ENCODE peak calls at places on chromosomes 1 and 21, in five cellular contexts. J is HFFc6, Q is upper lobe of left lung, L is globus pallidus, R is GM12892. F is an unnamed sample.

GRCh38 chr1:201406831-201407406 is 7.8 kb upstream of the LAD1 start:
- DNase-seq in J (no peak), Q (no peak), L (no peak), R (no peak), F (no peak)

GRCh38 chr1:94045465-94046056 is 75.4 kb downstream of the ABCA4 start:
- DNase-seq in J (peak), Q (peak), L (peak), R (no peak), F (peak)

GRCh38 chr1:66265796-66266195 is 268.2 kb upstream of the SGIP1 start:
- DNase-seq in J (no peak), Q (no peak), L (no peak), R (no peak), F (no peak)

GRCh38 chr1:115725600-115725999 is 42.9 kb downstream of the CASQ2 start:
- DNase-seq in J (no peak), Q (no peak), L (no peak), R (no peak), F (no peak)

GRCh38 chr1:192580351-192580962 is 4.9 kb downstream of the RGS1 start:
- DNase-seq in J (peak), Q (no peak), L (peak), R (no peak), F (peak)

GRCh38 chr1:99622702-99623347 is 23.1 kb upstream of the PALMD start:
- DNase-seq in J (no peak), Q (no peak), L (no peak), R (no peak), F (no peak)

GRCh38 chr1:78491311-78492071 is 717 bp downstream of the PTGFR start:
- DNase-seq in J (peak), Q (peak), L (no peak), R (no peak), F (peak)

GRCh38 chr1:111221633-111222286 is 5.8 kb upstream of the CHI3L2 start:
- DNase-seq in J (no peak), Q (no peak), L (no peak), R (no peak), F (no peak)

GRCh38 chr1:212587304-212588136 is 21.0 kb upstream of the ATF3 start:
- DNase-seq in J (no peak), Q (peak), L (no peak), R (no peak), F (no peak)

GRCh38 chr1:239742416-239743109 is 349.1 kb upstream of the FMN2 start:
- DNase-seq in J (no peak), Q (no peak), L (no peak), R (no peak), F (no peak)

GRCh38 chr1:116794804-116795481 is 40.7 kb downstream of the CD2 start:
- DNase-seq in J (no peak), Q (no peak), L (peak), R (peak), F (no peak)

GRCh38 chr1:65083263-65083896 is 64.6 kb upstream of the AK4 start:
- DNase-seq in J (no peak), Q (no peak), L (no peak), R (no peak), F (peak)

GRCh38 chr1:198495635-198496034 is 44.8 kb downstream of the ATP6V1G3 start:
- DNase-seq in J (peak), Q (no peak), L (no peak), R (no peak), F (no peak)

GRCh38 chr1:6417961-6418667 is 1.6 kb downstream of the HES2 start:
- DNase-seq in J (no peak), Q (no peak), L (no peak), R (no peak), F (no peak)

GRCh38 chr1:229537894-229538293 is 20.6 kb downstream of the ABCB10 start:
- DNase-seq in J (no peak), Q (no peak), L (no peak), R (no peak), F (no peak)

GRCh38 chr21:45078877-45079281 is 4.5 kb downstream of the ADARB1 start:
- DNase-seq in J (no peak), Q (no peak), L (no peak), R (no peak), F (peak)

GRCh38 chr1:89900791-89901708 is 80.2 kb downstream of the LRRC8D start:
- DNase-seq in J (no peak), Q (no peak), L (no peak), R (no peak), F (no peak)

GRCh38 chr1:116325104-116325503 is 47.9 kb upstream of the ATP1A1 start:
- DNase-seq in J (no peak), Q (no peak), L (no peak), R (no peak), F (no peak)

GRCh38 chr1:183505338-183506089 is 33.2 kb downstream of the SMG7 start:
- DNase-seq in J (no peak), Q (no peak), L (no peak), R (no peak), F (no peak)

GRCh38 chr21:36980280-36981048 is 14.0 kb upstream of the HLCS start:
- DNase-seq in J (no peak), Q (peak), L (no peak), R (no peak), F (peak)

GRCh38 chr21:43718872-43719747 is at the start of gene PDXK:
- DNase-seq in J (peak), Q (peak), L (peak), R (peak), F (peak)

GRCh38 chr1:206456577-206457375 is 13.5 kb upstream of the IKBKE start:
- DNase-seq in J (peak), Q (peak), L (no peak), R (no peak), F (peak)